ENCODE peak calls at places on chromosomes 7 and 10, in seven cellular contexts. E is esophagus squamous epithelium; A is choroid plexus epithelial cell; R is astrocyte of the spinal cord; M is CD8-positive, alpha-beta T cell; B is fibroblast of pulmonary artery; I is OCI-LY7. N is an unnamed sample.

GRCh38 chr10:27285093-27285492 is 44.5 kb upstream of the ACBD5 start:
- DNase-seq in R (peak), I (peak), B (peak), E (no peak), M (peak), A (peak), N (peak)

GRCh38 chr7:118870187-118870586 is 645.7 kb downstream of the ANKRD7 start:
- DNase-seq in E (no peak), R (no peak), I (no peak), B (no peak), M (no peak), A (peak), N (no peak)

GRCh38 chr10:385571-386300 is 250.5 kb downstream of the ZMYND11 start:
- DNase-seq in A (no peak), I (no peak), E (no peak), M (no peak), R (no peak), B (no peak), N (no peak)

GRCh38 chr10:25017247-25017590 is 807 bp downstream of the THNSL1 start:
- DNase-seq in E (no peak), R (no peak), M (peak), B (no peak), I (no peak), A (peak), N (no peak)

GRCh38 chr10:121658111-121658510 is 59.9 kb upstream of the FGFR2 start:
- DNase-seq in I (no peak), M (no peak), E (no peak), B (no peak), A (no peak), R (no peak), N (no peak)

GRCh38 chr7:107690084-107690483 is 29.5 kb downstream of the SLC26A4 start:
- DNase-seq in M (no peak), A (no peak), I (no peak), R (no peak), E (no peak), B (no peak), N (no peak)

GRCh38 chr10:68153473-68154210 is 44.4 kb downstream of the MYPN start:
- DNase-seq in B (peak), E (no peak), A (peak), R (peak), I (no peak), M (no peak), N (peak)

GRCh38 chr7:36204044-36204663 is 51.1 kb downstream of the EEPD1 start:
- DNase-seq in I (no peak), E (no peak), R (no peak), M (no peak), B (no peak), A (no peak), N (no peak)

GRCh38 chr7:80439894-80440811 is 71.7 kb downstream of the GNAT3 start:
- DNase-seq in R (peak), E (no peak), A (peak), I (no peak), M (no peak), B (peak), N (peak)

GRCh38 chr10:89644967-89645741 is at the start of gene PANK1:
- DNase-seq in A (peak), M (peak), E (peak), R (peak), B (peak), I (peak), N (peak)

GRCh38 chr10:88455831-88456230 is 127.3 kb downstream of the RNLS start:
- DNase-seq in M (no peak), A (no peak), B (peak), E (no peak), R (no peak), I (no peak), N (peak)

GRCh38 chr10:3886191-3886590 is 101.2 kb upstream of the KLF6 start:
- DNase-seq in R (peak), A (peak), E (no peak), M (no peak), I (no peak), B (peak), N (peak)

GRCh38 chr7:113366122-113366521 is 247.8 kb upstream of the SMIM30 start:
- DNase-seq in B (no peak), M (no peak), A (no peak), E (no peak), I (no peak), R (no peak), N (no peak)

GRCh38 chr7:90246184-90246583 is 1.2 kb downstream of the CFAP69 start:
- DNase-seq in R (peak), B (peak), I (no peak), E (no peak), M (no peak), A (no peak), N (peak)

GRCh38 chr7:21967500-21968099 is 21.9 kb upstream of the CDCA7L start:
- DNase-seq in R (peak), M (peak), E (no peak), B (no peak), I (peak), A (peak), N (no peak)

GRCh38 chr10:101046332-101047238 is 15.2 kb upstream of the KAZALD1 start:
- DNase-seq in I (no peak), A (no peak), R (no peak), B (no peak), M (no peak), E (no peak), N (no peak)

GRCh38 chr10:23362069-23362830 is 17.7 kb upstream of the C10orf67 start:
- DNase-seq in B (no peak), R (no peak), A (no peak), E (no peak), M (no peak), I (no peak), N (no peak)

GRCh38 chr10:28327494-28327886 is 24.6 kb upstream of the MPP7 start:
- DNase-seq in A (peak), B (peak), M (no peak), E (no peak), I (no peak), R (peak), N (peak)

GRCh38 chr7:157596471-157596870 is 259.7 kb downstream of the DNAJB6 start:
- DNase-seq in M (no peak), E (no peak), I (no peak), B (no peak), A (no peak), R (no peak), N (no peak)

GRCh38 chr7:157596026-157596425 is 259.2 kb downstream of the DNAJB6 start:
- DNase-seq in A (no peak), E (no peak), B (no peak), M (no peak), R (no peak), I (no peak), N (no peak)

GRCh38 chr7:157595086-157595855 is 258.5 kb downstream of the DNAJB6 start:
- DNase-seq in R (no peak), B (no peak), E (no peak), A (no peak), M (no peak), I (no peak), N (no peak)

GRCh38 chr7:157599491-157599890 is 262.7 kb downstream of the DNAJB6 start:
- DNase-seq in M (no peak), R (no peak), E (no peak), A (no peak), I (no peak), B (no peak), N (no peak)

GRCh38 chr7:157597562-157597961 is 260.8 kb downstream of the DNAJB6 start:
- DNase-seq in R (no peak), M (no peak), A (no peak), I (no peak), B (no peak), E (no peak), N (no peak)
- H3K4me3 ChIP-seq in R (no peak), M (no peak), A (no peak), I (no peak), B (no peak), E (no peak), N (no peak)

DNA sequence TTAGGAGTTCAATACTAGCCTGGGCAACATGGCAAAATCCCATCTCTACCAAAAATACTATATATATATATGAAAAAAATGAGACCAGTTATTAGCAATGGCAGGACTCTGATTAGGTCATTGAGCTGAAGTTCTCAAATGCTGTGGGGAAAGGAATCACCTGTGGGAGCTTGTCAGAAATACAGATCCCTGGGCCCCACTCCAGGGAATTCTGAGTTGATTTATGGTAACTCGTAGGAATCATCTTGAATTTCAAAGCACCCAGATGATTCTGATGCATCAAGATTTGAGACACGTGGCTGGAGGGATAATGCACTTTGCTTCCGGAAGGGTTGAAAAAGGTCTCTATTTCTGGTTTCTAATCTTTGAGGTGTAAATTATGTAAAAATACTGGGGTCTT is 1.0 kb upstream of the ANKRD1 start:
- DNase-seq in B (no peak), I (no peak), E (no peak), M (no peak), R (no peak), A (no peak), N (no peak)
- TF ChIP-seq CTCF in B (no peak), I (no peak), E (no peak), M (no peak), R (no peak), A (no peak), N (no peak)

DNA sequence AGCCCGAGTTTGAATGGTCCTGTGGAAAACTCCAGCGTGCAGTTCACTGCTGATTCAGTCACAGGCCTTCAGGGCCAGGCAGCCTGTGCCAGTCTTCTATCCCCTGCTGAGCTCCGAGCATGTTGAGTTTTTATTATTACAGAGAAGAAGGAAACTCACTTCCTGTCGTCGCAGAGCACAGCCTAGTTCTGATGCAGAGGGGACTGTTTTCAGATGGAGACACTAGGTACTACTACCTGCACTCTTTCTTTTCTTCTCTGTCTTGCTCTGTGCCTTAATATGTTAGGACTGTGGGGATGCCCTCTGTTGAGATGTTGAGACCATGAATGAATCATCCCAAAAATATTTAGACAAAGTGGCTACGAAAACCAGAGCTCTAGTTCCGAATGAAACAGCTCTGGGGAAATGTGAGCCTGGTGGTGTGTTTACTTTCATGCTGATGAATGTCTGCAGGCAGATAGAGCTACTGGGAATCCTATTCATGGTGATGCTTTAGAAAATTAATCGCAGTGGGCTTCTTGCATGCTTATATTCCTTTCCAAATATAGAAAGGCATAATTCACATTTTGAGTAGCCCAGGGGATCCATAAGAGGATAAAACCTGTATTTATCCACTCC is 29.6 kb downstream of the CASP7 start:
- DNase-seq in A (peak), M (no peak), B (peak), I (no peak), R (peak), E (no peak), N (peak)
- H3K4me3 ChIP-seq in A (no peak), M (no peak), B (no peak), I (no peak), R (no peak), E (no peak), N (no peak)

DNA sequence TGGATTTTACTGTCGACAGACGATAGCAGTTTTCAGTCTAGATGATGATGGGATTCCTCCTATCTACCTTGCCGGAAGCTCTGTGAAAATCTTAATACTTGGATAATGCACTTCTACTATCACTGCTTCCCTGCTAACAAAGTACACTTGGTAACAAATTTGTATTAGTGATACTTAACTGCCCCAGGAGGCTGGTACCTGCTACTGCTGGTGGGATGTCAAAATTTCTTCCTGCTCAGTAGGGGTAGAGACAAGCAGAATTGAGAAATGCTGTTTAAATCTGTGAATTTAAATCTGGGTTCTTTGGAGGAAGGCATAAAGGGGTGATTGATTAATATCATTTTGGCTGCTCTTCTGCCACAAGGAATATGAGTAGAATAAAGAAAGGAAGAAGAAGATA is 99.8 kb upstream of the STRIP2 start:
- DNase-seq in B (no peak), A (no peak), M (no peak), E (no peak), R (no peak), I (no peak), N (no peak)
- TF ChIP-seq CTCF in B (no peak), A (no peak), M (no peak), E (no peak), R (no peak), I (peak), N (no peak)

GRCh38 chr7:98286701-98287485 is 5.4 kb downstream of the BRI3 start:
- DNase-seq in E (no peak), M (no peak), R (no peak), A (no peak), B (no peak), I (no peak), N (no peak)
- H3K4me3 ChIP-seq in E (no peak), M (no peak), R (no peak), A (no peak), B (no peak), I (no peak), N (peak)

N was measured in fibroblast of the aortic adventitia.